ENCODE peak calls at places on chromosomes 2 and 18, in seven cellular contexts. H is K562, U is WTC11, S is HCT116, C is HepG2, M is H1, F is GM12878. D is an unnamed sample.

GRCh38 chr2:165825041-165825440 is 31.0 kb upstream of the GALNT3 start:
- DNase-seq in H (no peak), U (no peak), S (no peak), C (no peak), M (no peak), F (no peak), D (peak; percentile 14)

GRCh38 chr18:6874316-6874715 is 144.8 kb downstream of the ARHGAP28 start:
- DNase-seq in H (no peak), U (no peak), S (no peak), C (no peak), M (no peak), F (no peak), D (no peak)

GRCh38 chr2:39289609-39290008 is 45.8 kb upstream of the CDKL4 start:
- DNase-seq in H (no peak), U (no peak), S (no peak), C (no peak), M (no peak), F (no peak), D (no peak)

GRCh38 chr18:6521804-6522418 is 107.2 kb upstream of the L3MBTL4 start:
- DNase-seq in H (peak; percentile 50), U (peak; percentile 83), S (no peak), C (peak; percentile 53), M (peak; percentile 85), F (peak; percentile 15), D (peak; percentile 26)

GRCh38 chr2:178811901-178812300 is 4.7 kb upstream of the TTN start:
- DNase-seq in H (no peak), U (no peak), S (no peak), C (no peak), M (no peak), F (no peak), D (no peak)

GRCh38 chr2:233698740-233699139 is 6.0 kb downstream of the UGT1A6 start:
- DNase-seq in H (no peak), U (no peak), S (no peak), C (no peak), M (no peak), F (no peak), D (no peak)

GRCh38 chr2:173354601-173355131 is at the start of gene CDCA7:
- DNase-seq in H (peak; percentile 95), U (peak; percentile 81), S (peak; percentile 54), C (peak; percentile 64), M (peak; percentile 92), F (no peak), D (peak; percentile 90)

GRCh38 chr2:154832711-154833110 is 134.2 kb downstream of the KCNJ3 start:
- DNase-seq in H (no peak), U (no peak), S (no peak), C (no peak), M (no peak), F (no peak), D (no peak)

GRCh38 chr2:7180641-7181370 is 263.6 kb downstream of the RNF144A start:
- DNase-seq in H (no peak), U (no peak), S (no peak), C (peak; percentile 32), M (no peak), F (no peak), D (no peak)

GRCh38 chr2:15299904-15300528 is 261.1 kb downstream of the NBAS start:
- DNase-seq in H (no peak), U (no peak), S (no peak), C (no peak), M (no peak), F (no peak), D (no peak)

GRCh38 chr2:118716102-118716501 is 131.3 kb downstream of the EN1 start:
- DNase-seq in H (no peak), U (no peak), S (no peak), C (no peak), M (no peak), F (no peak), D (no peak)

GRCh38 chr2:48838029-48838428 is 82.5 kb upstream of the LHCGR start:
- DNase-seq in H (no peak), U (no peak), S (no peak), C (no peak), M (no peak), F (no peak), D (no peak)

GRCh38 chr2:28956415-28956826 is 24.7 kb upstream of the TOGARAM2 start:
- DNase-seq in H (peak; percentile 75), U (peak; percentile 69), S (peak; percentile 18), C (peak; percentile 62), M (peak; percentile 69), F (no peak), D (peak; percentile 69)

GRCh38 chr2:108194409-108195132 is 45.2 kb upstream of the SULT1C3 start:
- DNase-seq in H (no peak), U (no peak), S (no peak), C (no peak), M (no peak), F (no peak), D (no peak)

GRCh38 chr2:148802448-148803220 is 72.4 kb upstream of the KIF5C start:
- DNase-seq in H (no peak), U (no peak), S (no peak), C (no peak), M (no peak), F (no peak), D (no peak)

GRCh38 chr2:96470636-96471035 is 34.5 kb downstream of the NEURL3 start:
- DNase-seq in H (peak; percentile 36), U (peak; percentile 91), S (no peak), C (no peak), M (peak; percentile 96), F (no peak), D (no peak)

GRCh38 chr2:170177950-170178781 is at the start of gene MYO3B:
- DNase-seq in H (no peak), U (no peak), S (no peak), C (no peak), M (no peak), F (no peak), D (no peak)

GRCh38 chr2:27316655-27317412 is 6.1 kb downstream of the MPV17 start:
- DNase-seq in H (no peak), U (no peak), S (no peak), C (no peak), M (no peak), F (no peak), D (no peak)

GRCh38 chr2:219099319-219099718 is 38.6 kb upstream of the IHH start:
- DNase-seq in H (no peak), U (no peak), S (no peak), C (no peak), M (no peak), F (no peak), D (no peak)

GRCh38 chr2:43218550-43219382 is 7.6 kb downstream of the ZFP36L2 start:
- DNase-seq in H (peak; percentile 53), U (no peak), S (no peak), C (peak; percentile 76), M (no peak), F (no peak), D (no peak)

GRCh38 chr2:205020673-205021072 is 475.4 kb downstream of the PARD3B start:
- DNase-seq in H (no peak), U (no peak), S (no peak), C (peak; percentile 13), M (no peak), F (no peak), D (no peak)

GRCh38 chr2:222714361-222715256 is 43.2 kb downstream of the MOGAT1 start:
- DNase-seq in H (no peak), U (no peak), S (no peak), C (peak; percentile 50), M (no peak), F (no peak), D (no peak)

GRCh38 chr18:59959079-59959478 is 59.3 kb downstream of the PMAIP1 start:
- DNase-seq in H (no peak), U (no peak), S (peak; percentile 58), C (no peak), M (no peak), F (no peak), D (no peak)
- TF ChIP-seq SP1 in H (no peak), U (no peak), S (peak; percentile 76), C (no peak), M (no peak), F (no peak), D (no peak)

GRCh38 chr2:143937563-143938346 is 582.2 kb downstream of the ZEB2 start:
- DNase-seq in H (no peak), U (peak; percentile 29), S (no peak), C (no peak), M (no peak), F (no peak), D (peak; percentile 11)
- TF ChIP-seq SP1 in H (no peak), U (peak; percentile 9), S (no peak), C (no peak), M (no peak), F (no peak), D (no peak)

GRCh38 chr2:236991874-236992273 is 93.8 kb upstream of the COPS8 start:
- DNase-seq in H (no peak), U (no peak), S (no peak), C (no peak), M (no peak), F (no peak), D (no peak)

GRCh38 chr2:236985940-236986339 is 99.7 kb upstream of the COPS8 start:
- DNase-seq in H (no peak), U (no peak), S (no peak), C (no peak), M (no peak), F (no peak), D (no peak)

GRCh38 chr2:236986524-236987330 is 99.0 kb upstream of the COPS8 start:
- DNase-seq in H (no peak), U (no peak), S (no peak), C (no peak), M (no peak), F (no peak), D (no peak)

GRCh38 chr2:236988216-236988615 is 97.5 kb upstream of the COPS8 start:
- DNase-seq in H (no peak), U (no peak), S (no peak), C (no peak), M (no peak), F (no peak), D (no peak)

GRCh38 chr2:236988690-236989639 is 96.7 kb upstream of the COPS8 start:
- DNase-seq in H (no peak), U (no peak), S (no peak), C (peak; percentile 29), M (no peak), F (no peak), D (no peak)
- TF ChIP-seq SP1 in H (no peak), U (no peak), S (no peak), C (no peak), M (no peak), F (no peak), D (no peak)

GRCh38 chr2:195642027-195642676 is 14.9 kb upstream of the SLC39A10 start:
- DNase-seq in H (no peak), U (no peak), S (no peak), C (no peak), M (no peak), F (no peak), D (no peak)

GRCh38 chr2:195638738-195639137 is 18.3 kb upstream of the SLC39A10 start:
- DNase-seq in H (no peak), U (no peak), S (no peak), C (no peak), M (no peak), F (no peak), D (no peak)

GRCh38 chr2:195639959-195640358 is 17.1 kb upstream of the SLC39A10 start:
- DNase-seq in H (no peak), U (no peak), S (no peak), C (no peak), M (no peak), F (no peak), D (no peak)

GRCh38 chr2:195636890-195637289 is 20.1 kb upstream of the SLC39A10 start:
- DNase-seq in H (no peak), U (no peak), S (no peak), C (no peak), M (no peak), F (no peak), D (no peak)

GRCh38 chr2:195639238-195639858 is 17.7 kb upstream of the SLC39A10 start:
- DNase-seq in H (no peak), U (no peak), S (no peak), C (no peak), M (no peak), F (no peak), D (no peak)
- TF ChIP-seq SP1 in H (no peak), U (no peak), S (no peak), C (no peak), M (no peak), F (no peak), D (no peak)